ENCODE peak calls at places on chromosomes 4 and X, in nine cellular contexts. K, S, H, O, E, Z, C, T and U are unnamed samples.

GRCh38 chrX:50081282-50081955 is 119.4 kb downstream of the AKAP4 start:
- DNase-seq in K (peak), S (no peak), H (peak), O (no peak), E (no peak), Z (peak), C (peak), T (peak), U (no peak)

GRCh38 chr4:61753739-61754138 is 553.6 kb downstream of the ADGRL3 start:
- DNase-seq in K (no peak), S (no peak), H (no peak), O (no peak), E (no peak), Z (no peak), C (no peak), T (no peak), U (no peak)

GRCh38 chr4:36841583-36842326 is 402.8 kb upstream of the NWD2 start:
- DNase-seq in K (no peak), S (no peak), H (no peak), O (no peak), E (no peak), Z (no peak), C (no peak), T (peak), U (no peak)

GRCh38 chrX:128816919-128817318 is 706.4 kb downstream of the SMARCA1 start:
- DNase-seq in K (no peak), S (no peak), H (no peak), O (no peak), E (no peak), Z (peak), C (no peak), T (no peak), U (no peak)

GRCh38 chr4:139367421-139368090 is 65.3 kb upstream of the NDUFC1 start:
- DNase-seq in K (peak), S (no peak), H (no peak), O (peak), E (no peak), Z (no peak), C (peak), T (no peak), U (no peak)

GRCh38 chrX:133482345-133483041 is 67.2 kb upstream of the GPC4 start:
- DNase-seq in K (peak), S (no peak), H (no peak), O (no peak), E (no peak), Z (no peak), C (peak), T (no peak), U (no peak)

GRCh38 chr4:78937837-78938236 is 1.4 kb downstream of the PAQR3 start:
- DNase-seq in K (peak), S (no peak), H (no peak), O (no peak), E (no peak), Z (no peak), C (no peak), T (peak), U (no peak)

GRCh38 chrX:140712413-140713173 is 3.0 kb downstream of the LINC00632 start:
- DNase-seq in K (peak), S (no peak), H (peak), O (no peak), E (no peak), Z (no peak), C (peak), T (peak), U (no peak)

GRCh38 chrX:38166478-38167083 is 54.1 kb downstream of the SRPX start:
- DNase-seq in K (peak), S (no peak), H (no peak), O (no peak), E (no peak), Z (peak), C (peak), T (peak), U (no peak)

GRCh38 chrX:72131317-72132294 is at the start of gene RTL5:
- DNase-seq in K (peak), S (no peak), H (peak), O (peak), E (no peak), Z (no peak), C (peak), T (peak), U (no peak)

GRCh38 chrX:46788902-46789301 is 30.0 kb upstream of the SLC9A7 start:
- DNase-seq in K (peak), S (no peak), H (no peak), O (no peak), E (no peak), Z (peak), C (no peak), T (no peak), U (no peak)

GRCh38 chr4:105472871-105473339 is 957 bp downstream of the PPA2 start:
- DNase-seq in K (peak), S (no peak), H (no peak), O (no peak), E (no peak), Z (no peak), C (no peak), T (no peak), U (no peak)

GRCh38 chrX:68462197-68462596 is 28.9 kb upstream of the OPHN1 start:
- DNase-seq in K (peak), S (no peak), H (no peak), O (no peak), E (no peak), Z (no peak), C (peak), T (no peak), U (no peak)

GRCh38 chr4:150126880-150127236 is 48.6 kb downstream of the DCLK2 start:
- DNase-seq in K (peak), S (peak), H (no peak), O (no peak), E (no peak), Z (no peak), C (peak), T (no peak), U (no peak)

GRCh38 chrX:151398346-151398745 is 1.3 kb downstream of the VMA21 start:
- DNase-seq in K (no peak), S (no peak), H (no peak), O (no peak), E (no peak), Z (no peak), C (no peak), T (no peak), U (no peak)

GRCh38 chr4:13543091-13543581 is 1.2 kb downstream of the NKX3-2 start:
- DNase-seq in K (no peak), S (no peak), H (no peak), O (no peak), E (no peak), Z (peak), C (no peak), T (no peak), U (no peak)

GRCh38 chrX:30935985-30936384 is 46.9 kb upstream of the TAB3 start:
- DNase-seq in K (peak), S (no peak), H (peak), O (no peak), E (no peak), Z (peak), C (peak), T (peak), U (no peak)

GRCh38 chrX:125210146-125210545 is 109.5 kb upstream of the TEX13C start:
- DNase-seq in K (no peak), S (no peak), H (no peak), O (no peak), E (no peak), Z (no peak), C (no peak), T (no peak), U (no peak)

GRCh38 chrX:46687619-46688018 is 71.3 kb downstream of the SLC9A7 start:
- DNase-seq in K (peak), S (no peak), H (no peak), O (no peak), E (no peak), Z (no peak), C (peak), T (no peak), U (no peak)

GRCh38 chr4:105162123-105162796 is 15.6 kb downstream of the TET2 start:
- DNase-seq in K (no peak), S (no peak), H (no peak), O (no peak), E (no peak), Z (no peak), C (no peak), T (no peak), U (no peak)

GRCh38 chr4:103097112-103097511 is 2.5 kb downstream of the BDH2 start:
- DNase-seq in K (no peak), S (no peak), H (no peak), O (no peak), E (no peak), Z (no peak), C (no peak), T (no peak), U (no peak)

GRCh38 chr4:44914223-44914622 is 187.9 kb upstream of the GNPDA2 start:
- DNase-seq in K (no peak), S (no peak), H (no peak), O (no peak), E (no peak), Z (no peak), C (no peak), T (no peak), U (no peak)

GRCh38 chr4:155005395-155006087 is 202.9 kb upstream of the NPY2R start:
- DNase-seq in K (peak), S (no peak), H (no peak), O (no peak), E (no peak), Z (no peak), C (peak), T (no peak), U (no peak)

GRCh38 chr4:38109370-38109769 is 149.2 kb downstream of the PTTG2 start:
- DNase-seq in K (no peak), S (no peak), H (no peak), O (no peak), E (no peak), Z (no peak), C (peak), T (no peak), U (no peak)

GRCh38 chrX:120559799-120560198 is 963 bp downstream of the CUL4B start:
- DNase-seq in K (peak), S (no peak), H (peak), O (no peak), E (no peak), Z (no peak), C (peak), T (no peak), U (no peak)

GRCh38 chr4:86092684-86093083 is 267.2 kb downstream of the MAPK10 start:
- DNase-seq in K (peak), S (peak), H (no peak), O (peak), E (no peak), Z (no peak), C (peak), T (peak), U (peak)

GRCh38 chrX:3811331-3812311 is 98.2 kb upstream of the PRKX start:
- DNase-seq in K (peak), S (no peak), H (peak), O (no peak), E (no peak), Z (peak), C (peak), T (peak), U (no peak)

GRCh38 chr4:99640676-99641075 is 17.0 kb downstream of the C4orf54 start:
- DNase-seq in K (no peak), S (peak), H (no peak), O (no peak), E (no peak), Z (no peak), C (no peak), T (no peak), U (no peak)

GRCh38 chr4:4333265-4333706 is 43.2 kb downstream of the ZBTB49 start:
- DNase-seq in K (peak), S (no peak), H (peak), O (peak), E (no peak), Z (no peak), C (peak), T (no peak), U (no peak)

GRCh38 chr4:61517144-61517543 is 317.0 kb downstream of the ADGRL3 start:
- DNase-seq in K (no peak), S (no peak), H (no peak), O (no peak), E (no peak), Z (no peak), C (no peak), T (no peak), U (no peak)

GRCh38 chr4:157655101-157655818 is 434.7 kb downstream of the GRIA2 start:
- DNase-seq in K (no peak), S (no peak), H (no peak), O (no peak), E (no peak), Z (no peak), C (no peak), T (no peak), U (no peak)

GRCh38 chr4:126757219-126757618 is 875.5 kb upstream of the INTU start:
- DNase-seq in K (no peak), S (no peak), H (no peak), O (no peak), E (no peak), Z (no peak), C (peak), T (no peak), U (no peak)

GRCh38 chr4:29014555-29014954 is 1705.6 kb upstream of the PCDH7 start:
- DNase-seq in K (no peak), S (no peak), H (no peak), O (no peak), E (no peak), Z (no peak), C (no peak), T (no peak), U (no peak)

GRCh38 chrX:36431819-36432218 is 512.3 kb downstream of the CFAP47 start:
- DNase-seq in K (peak), S (no peak), H (no peak), O (peak), E (no peak), Z (no peak), C (peak), T (peak), U (no peak)

GRCh38 chr4:113646456-113646809 is 115.1 kb downstream of the CAMK2D start:
- DNase-seq in K (peak), S (no peak), H (no peak), O (no peak), E (no peak), Z (peak), C (no peak), T (peak), U (no peak)

GRCh38 chr4:163620738-163621137 is 126.2 kb downstream of the TMA16 start:
- DNase-seq in K (no peak), S (no peak), H (no peak), O (no peak), E (no peak), Z (no peak), C (no peak), T (no peak), U (no peak)
- H3K27ac ChIP-seq in K (no peak), S (no peak), H (no peak), O (no peak), E (no peak), Z (no peak), C (no peak), T (no peak), U (no peak)

GRCh38 chr4:1195894-1196401 is 23.6 kb upstream of the SPON2 start:
- DNase-seq in K (no peak), S (no peak), H (no peak), O (no peak), E (no peak), Z (no peak), C (no peak), T (no peak), U (no peak)

GRCh38 chr4:1193206-1194027 is 21.0 kb upstream of the SPON2 start:
- DNase-seq in K (no peak), S (no peak), H (no peak), O (no peak), E (no peak), Z (no peak), C (peak), T (no peak), U (no peak)

GRCh38 chr4:1192493-1193205 is 20.3 kb upstream of the SPON2 start:
- DNase-seq in K (no peak), S (no peak), H (peak), O (no peak), E (no peak), Z (peak), C (no peak), T (peak), U (no peak)

GRCh38 chr4:1195109-1195671 is 22.8 kb upstream of the SPON2 start:
- DNase-seq in K (no peak), S (no peak), H (no peak), O (no peak), E (no peak), Z (no peak), C (no peak), T (no peak), U (no peak)

DNA sequence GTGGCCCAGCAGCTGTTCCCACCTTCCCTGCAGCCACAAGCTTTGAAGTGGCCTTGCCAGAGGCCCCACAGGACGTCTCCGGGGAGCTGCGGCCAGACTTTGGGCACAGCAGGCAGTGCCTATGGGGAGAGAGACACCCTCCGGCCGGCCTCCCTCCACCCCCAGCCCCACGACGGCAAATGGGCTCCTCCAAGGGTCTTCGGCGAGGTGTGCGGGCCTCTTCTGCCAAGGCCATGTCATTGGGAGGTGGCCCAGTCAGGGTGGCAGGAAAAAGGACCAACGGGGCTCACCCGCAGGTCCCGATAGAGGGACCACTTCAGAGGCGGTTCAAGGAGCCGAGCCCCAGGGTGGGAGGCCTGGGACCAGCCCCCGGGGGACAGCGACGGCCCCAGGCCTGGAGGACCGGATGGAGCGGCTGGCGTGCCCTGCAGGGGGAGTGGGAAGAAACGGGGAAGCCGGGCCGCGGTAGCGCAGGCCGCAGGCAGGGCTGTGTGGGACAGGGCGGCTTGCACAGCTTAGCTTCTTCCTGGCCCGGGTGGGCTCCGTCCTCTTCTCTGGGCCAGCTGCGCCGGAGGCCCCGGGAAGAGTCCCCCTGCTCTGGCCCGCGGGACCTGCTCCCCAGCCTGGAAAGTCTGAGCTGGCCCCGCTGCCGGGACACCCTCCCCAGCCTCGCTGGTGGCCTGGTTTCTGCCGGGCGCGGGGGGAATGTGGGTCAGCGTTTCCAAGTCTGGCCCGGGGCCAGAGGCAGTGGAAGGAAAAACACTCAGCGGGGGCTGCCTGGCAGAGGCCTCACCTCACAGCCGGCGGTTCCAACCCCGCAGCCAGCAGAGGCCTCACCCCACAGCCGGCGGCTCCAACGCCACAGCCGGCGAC is 21.9 kb upstream of the SPON2 start:
- DNase-seq in K (no peak), S (no peak), H (peak), O (no peak), E (no peak), Z (no peak), C (peak), T (no peak), U (no peak)
- H3K27ac ChIP-seq in K (no peak), S (no peak), H (peak), O (peak), E (peak), Z (peak), C (no peak), T (no peak), U (no peak)

GRCh38 chrX:154731881-154732280 is 19.0 kb downstream of the GAB3 start:
- DNase-seq in K (peak), S (no peak), H (peak), O (no peak), E (no peak), Z (peak), C (peak), T (no peak), U (no peak)

GRCh38 chrX:154729439-154729838 is 21.4 kb downstream of the GAB3 start:
- DNase-seq in K (peak), S (no peak), H (no peak), O (no peak), E (no peak), Z (no peak), C (no peak), T (no peak), U (no peak)

GRCh38 chrX:154731203-154731602 is 19.7 kb downstream of the GAB3 start:
- DNase-seq in K (no peak), S (no peak), H (no peak), O (no peak), E (no peak), Z (no peak), C (no peak), T (no peak), U (no peak)

GRCh38 chrX:154728791-154729190 is 22.1 kb downstream of the GAB3 start:
- DNase-seq in K (no peak), S (no peak), H (no peak), O (no peak), E (no peak), Z (no peak), C (no peak), T (no peak), U (no peak)

DNA sequence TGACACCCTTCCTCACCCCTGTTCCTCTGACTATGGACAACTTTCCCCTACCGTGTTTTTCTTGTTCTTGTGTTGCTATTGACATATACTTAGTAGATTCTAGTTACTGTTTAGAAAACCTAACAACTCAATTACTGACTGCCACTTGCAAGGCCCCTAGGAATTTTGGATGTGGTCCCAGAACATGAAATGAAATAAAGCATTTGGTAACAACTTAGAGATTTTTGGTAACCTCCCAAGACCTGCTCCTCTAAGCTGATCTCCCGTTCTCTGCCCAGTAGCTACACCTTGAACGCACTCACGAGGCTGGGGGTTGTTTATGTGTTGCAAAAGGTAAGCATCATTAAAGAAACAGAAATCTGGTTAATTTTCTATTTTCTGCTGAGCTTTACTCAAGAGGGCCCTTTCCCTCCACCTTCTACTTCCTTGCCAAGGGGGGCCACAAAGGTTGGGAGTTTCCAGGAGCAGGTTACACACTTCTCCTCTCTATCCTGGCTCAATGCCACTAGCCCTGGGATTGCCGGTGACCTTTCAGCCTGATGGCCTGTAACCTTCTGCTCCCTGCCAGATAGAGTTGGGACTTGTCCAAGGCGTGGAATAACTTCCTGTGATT is 20.5 kb downstream of the GAB3 start:
- DNase-seq in K (peak), S (no peak), H (peak), O (no peak), E (no peak), Z (no peak), C (peak), T (no peak), U (no peak)
- H3K27ac ChIP-seq in K (peak), S (no peak), H (peak), O (no peak), E (peak), Z (no peak), C (no peak), T (no peak), U (no peak)

DNA sequence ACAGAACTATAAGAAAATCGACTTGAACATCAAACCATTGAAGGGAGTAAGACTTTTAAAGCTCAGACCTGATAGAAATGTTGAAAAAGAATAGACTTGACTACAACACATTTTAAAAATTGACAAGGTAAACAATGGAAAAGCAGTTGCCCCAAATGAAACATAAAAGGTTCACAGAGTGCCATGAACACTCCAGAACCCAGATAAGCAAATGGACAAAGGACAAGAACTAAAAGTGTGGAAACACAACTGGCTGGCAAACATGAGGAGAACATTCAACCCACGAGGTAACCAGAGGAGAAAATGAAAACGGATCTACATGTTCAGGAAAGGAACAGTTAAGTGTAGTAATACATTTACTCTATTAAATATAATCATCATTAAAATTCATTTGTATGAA is 26.5 kb downstream of the SCARB2 start:
- DNase-seq in K (no peak), S (no peak), H (no peak), O (no peak), E (no peak), Z (no peak), C (no peak), T (no peak), U (no peak)
- H3K27ac ChIP-seq in K (no peak), S (no peak), H (no peak), O (no peak), E (no peak), Z (no peak), C (no peak), T (no peak), U (no peak)

GRCh38 chr4:25370242-25370641 is 6.8 kb upstream of the ANAPC4 start:
- DNase-seq in K (no peak), S (no peak), H (no peak), O (no peak), E (no peak), Z (no peak), C (no peak), T (no peak), U (no peak)

GRCh38 chr4:25367877-25368276 is 9.2 kb upstream of the ANAPC4 start:
- DNase-seq in K (no peak), S (no peak), H (no peak), O (no peak), E (no peak), Z (no peak), C (no peak), T (no peak), U (no peak)

GRCh38 chr4:25367004-25367621 is 9.9 kb upstream of the ANAPC4 start:
- DNase-seq in K (peak), S (no peak), H (no peak), O (peak), E (no peak), Z (no peak), C (peak), T (peak), U (no peak)

GRCh38 chr4:25368315-25368714 is 8.7 kb upstream of the ANAPC4 start:
- DNase-seq in K (no peak), S (no peak), H (no peak), O (no peak), E (no peak), Z (no peak), C (peak), T (no peak), U (no peak)
- H3K27ac ChIP-seq in K (no peak), S (no peak), H (no peak), O (no peak), E (no peak), Z (no peak), C (peak), T (no peak), U (no peak)